ENCODE peak calls at places on chromosomes 4 and X, in eight cellular contexts. V, E, H, W, Y, P, I and F are unnamed samples.

GRCh38 chrX:39445336-39445735 is 644.1 kb downstream of the MID1IP1 start:
- DNase-seq in H (peak), P (peak), E (peak), W (peak), I (no peak), Y (peak), V (peak), F (peak)

GRCh38 chr4:36064147-36064546 is 180.2 kb downstream of the ARAP2 start:
- DNase-seq in Y (no peak), H (no peak), V (no peak), W (no peak), P (no peak), E (no peak), I (no peak), F (no peak)

GRCh38 chrX:24204331-24204730 is 54.8 kb downstream of the ZFX start:
- DNase-seq in E (no peak), I (no peak), Y (no peak), H (no peak), V (no peak), W (no peak), P (no peak), F (no peak)

GRCh38 chr4:8910100-8910821 is 38.6 kb upstream of the HMX1 start:
- DNase-seq in E (no peak), V (peak), P (no peak), W (peak), Y (no peak), H (no peak), I (no peak), F (no peak)

GRCh38 chrX:33149580-33149979 is 61.8 kb downstream of the DMD start:
- DNase-seq in Y (no peak), H (no peak), V (no peak), I (no peak), E (no peak), W (no peak), P (no peak), F (no peak)

GRCh38 chr4:98341309-98341708 is 80.1 kb downstream of the RAP1GDS1 start:
- DNase-seq in W (no peak), V (no peak), Y (no peak), H (no peak), P (no peak), I (peak), E (peak), F (no peak)

GRCh38 chr4:48093949-48094550 is 40.0 kb downstream of the TXK start:
- DNase-seq in P (no peak), H (peak), Y (no peak), E (peak), V (no peak), I (no peak), W (no peak), F (no peak)

GRCh38 chr4:931194-931959 is 739 bp downstream of the GAK start:
- DNase-seq in P (no peak), Y (peak), V (peak), H (peak), E (no peak), W (peak), I (no peak), F (no peak)

GRCh38 chrX:50157545-50158125 is 43.2 kb downstream of the AKAP4 start:
- DNase-seq in W (no peak), Y (no peak), I (no peak), P (no peak), V (no peak), H (no peak), E (peak), F (no peak)

GRCh38 chr4:156695163-156695562 is 276.4 kb downstream of the PDGFC start:
- DNase-seq in P (no peak), E (no peak), Y (no peak), I (no peak), H (no peak), W (no peak), V (no peak), F (no peak)